ENCODE peak calls at places on chromosomes 3 and 15, in six cellular contexts. I is right lobe of liver, N is NB4, V is BJ, Q is fibroblast of mammary gland, W is fibroblast of the aortic adventitia. O is an unnamed sample.

GRCh38 chr15:65816441-65816840 is 24.3 kb upstream of the DENND4A start:
- DNase-seq in Q (no peak), I (no peak), W (no peak), V (no peak), N (no peak), O (no peak)

GRCh38 chr3:130997291-130997690 is 29.3 kb downstream of the ASTE1 start:
- DNase-seq in I (no peak), Q (peak), W (no peak), V (no peak), N (peak), O (peak)

GRCh38 chr15:51386029-51386428 is 44.6 kb downstream of the GLDN start:
- DNase-seq in Q (no peak), N (no peak), W (no peak), I (no peak), V (no peak), O (no peak)

GRCh38 chr15:49179433-49180190 is 9.6 kb downstream of the GALK2 start:
- DNase-seq in N (no peak), Q (no peak), W (no peak), I (no peak), V (no peak), O (no peak)

GRCh38 chr3:108546249-108546648 is 35.9 kb upstream of the MYH15 start:
- DNase-seq in W (peak), V (no peak), Q (no peak), N (no peak), I (no peak), O (peak)

GRCh38 chr15:77004189-77004588 is 9.3 kb downstream of the PSTPIP1 start:
- DNase-seq in I (no peak), W (no peak), N (peak), V (no peak), Q (no peak), O (no peak)

GRCh38 chr3:195065864-195066185 is 205.1 kb downstream of the XXYLT1 start:
- DNase-seq in Q (no peak), W (no peak), V (no peak), I (no peak), N (no peak), O (no peak)

GRCh38 chr3:34106879-34107278 is 308.4 kb downstream of the PDCD6IP start:
- DNase-seq in I (no peak), N (peak), W (no peak), V (no peak), Q (no peak), O (peak)

GRCh38 chr3:13281657-13282527 is 138.2 kb downstream of the NUP210 start:
- DNase-seq in I (peak), Q (no peak), W (no peak), N (peak), V (no peak), O (no peak)

GRCh38 chr15:58332676-58333400 is 99.0 kb upstream of the LIPC start:
- DNase-seq in N (peak), V (peak), I (no peak), W (peak), Q (peak), O (peak)

GRCh38 chr3:160400048-160400630 is 689 bp downstream of the SMC4 start:
- DNase-seq in I (peak), Q (peak), W (peak), V (no peak), N (peak), O (peak)

GRCh38 chr15:71471347-71471746 is 339.0 kb upstream of the NR2E3 start:
- DNase-seq in W (no peak), N (no peak), I (no peak), V (no peak), Q (no peak), O (no peak)

GRCh38 chr15:65405793-65406192 is 17.0 kb downstream of the IGDCC4 start:
- DNase-seq in W (no peak), N (no peak), I (no peak), Q (no peak), V (no peak), O (no peak)

GRCh38 chr15:39417351-39417750 is 163.5 kb upstream of the THBS1 start:
- DNase-seq in W (no peak), N (no peak), I (no peak), V (no peak), Q (no peak), O (no peak)

GRCh38 chr3:138314751-138315150 is 14.9 kb downstream of the NME9 start:
- DNase-seq in Q (no peak), W (peak), N (no peak), I (no peak), V (no peak), O (peak)

GRCh38 chr15:47908950-47909670 is 191.8 kb downstream of the SEMA6D start:
- DNase-seq in W (no peak), Q (peak), N (no peak), I (no peak), V (peak), O (no peak)

GRCh38 chr3:63976862-63977180 is 46.5 kb downstream of the PSMD6 start:
- DNase-seq in V (no peak), Q (no peak), I (no peak), W (no peak), N (no peak), O (no peak)

GRCh38 chr3:63980830-63981498 is 42.3 kb downstream of the PSMD6 start:
- DNase-seq in I (no peak), Q (no peak), V (no peak), N (no peak), W (no peak), O (no peak)

GRCh38 chr3:63977893-63978292 is 45.4 kb downstream of the PSMD6 start:
- DNase-seq in Q (peak), N (no peak), V (no peak), I (no peak), W (peak), O (no peak)

GRCh38 chr3:63980019-63980418 is 43.3 kb downstream of the PSMD6 start:
- DNase-seq in I (no peak), Q (no peak), V (no peak), N (no peak), W (no peak), O (no peak)

GRCh38 chr3:63979093-63979492 is 44.2 kb downstream of the PSMD6 start:
- DNase-seq in V (no peak), W (peak), N (no peak), Q (peak), I (no peak), O (peak)
- TF ChIP-seq CTCF in V (no peak), W (no peak), N (no peak), Q (no peak), I (no peak), O (no peak)

GRCh38 chr15:101150723-101151040 is 101.2 kb downstream of the CHSY1 start:
- DNase-seq in N (no peak), Q (no peak), W (no peak), I (no peak), V (no peak), O (no peak)

GRCh38 chr15:101152914-101153313 is 98.9 kb downstream of the CHSY1 start:
- DNase-seq in Q (no peak), V (no peak), W (no peak), N (peak), I (no peak), O (no peak)

GRCh38 chr15:101148881-101149664 is 102.8 kb downstream of the CHSY1 start:
- DNase-seq in W (no peak), Q (no peak), V (no peak), I (no peak), N (peak), O (no peak)

GRCh38 chr15:101149864-101150722 is 101.8 kb downstream of the CHSY1 start:
- DNase-seq in I (no peak), V (no peak), N (no peak), Q (no peak), W (no peak), O (no peak)

DNA sequence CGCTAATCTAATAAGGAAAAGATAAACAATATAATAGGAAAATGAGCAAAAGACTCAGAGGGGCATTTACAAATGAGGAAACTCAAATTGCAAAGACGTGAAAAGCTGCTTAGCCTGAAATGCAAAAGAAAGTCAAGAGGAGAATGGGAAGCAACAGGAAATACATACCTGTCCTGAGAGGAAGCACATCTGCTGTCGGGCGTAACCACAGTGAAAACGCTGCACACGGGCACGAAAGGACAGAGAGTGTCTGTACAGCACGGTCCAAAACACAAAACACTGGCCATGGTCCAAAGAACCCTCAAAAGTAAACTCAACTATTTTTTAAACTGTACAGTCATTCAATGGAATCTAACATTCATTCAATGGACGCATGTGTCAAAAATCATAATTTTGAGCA is 100.6 kb downstream of the CHSY1 start:
- DNase-seq in I (no peak), V (no peak), N (no peak), Q (no peak), W (no peak), O (no peak)
- H3K4me3 ChIP-seq in I (no peak), V (no peak), N (no peak), Q (no peak), W (no peak), O (no peak)

GRCh38 chr3:135896613-135897012 is 68.9 kb upstream of the PPP2R3A start:
- DNase-seq in N (no peak), Q (peak), I (no peak), W (peak), V (no peak), O (peak)
- TF ChIP-seq CTCF in N (no peak), Q (no peak), I (no peak), W (no peak), V (no peak), O (no peak)

GRCh38 chr15:68424754-68425390 is 7.1 kb downstream of the ITGA11 start:
- DNase-seq in N (no peak), V (no peak), Q (no peak), I (peak), W (no peak), O (no peak)

GRCh38 chr15:68423359-68424028 is 8.5 kb downstream of the ITGA11 start:
- DNase-seq in N (no peak), Q (no peak), I (peak), V (no peak), W (no peak), O (no peak)

GRCh38 chr15:68419301-68420175 is 12.4 kb downstream of the ITGA11 start:
- DNase-seq in I (peak), Q (no peak), V (no peak), W (no peak), N (no peak), O (no peak)

GRCh38 chr15:68420186-68420684 is 11.7 kb downstream of the ITGA11 start:
- DNase-seq in N (no peak), V (no peak), I (no peak), Q (no peak), W (no peak), O (no peak)

DNA sequence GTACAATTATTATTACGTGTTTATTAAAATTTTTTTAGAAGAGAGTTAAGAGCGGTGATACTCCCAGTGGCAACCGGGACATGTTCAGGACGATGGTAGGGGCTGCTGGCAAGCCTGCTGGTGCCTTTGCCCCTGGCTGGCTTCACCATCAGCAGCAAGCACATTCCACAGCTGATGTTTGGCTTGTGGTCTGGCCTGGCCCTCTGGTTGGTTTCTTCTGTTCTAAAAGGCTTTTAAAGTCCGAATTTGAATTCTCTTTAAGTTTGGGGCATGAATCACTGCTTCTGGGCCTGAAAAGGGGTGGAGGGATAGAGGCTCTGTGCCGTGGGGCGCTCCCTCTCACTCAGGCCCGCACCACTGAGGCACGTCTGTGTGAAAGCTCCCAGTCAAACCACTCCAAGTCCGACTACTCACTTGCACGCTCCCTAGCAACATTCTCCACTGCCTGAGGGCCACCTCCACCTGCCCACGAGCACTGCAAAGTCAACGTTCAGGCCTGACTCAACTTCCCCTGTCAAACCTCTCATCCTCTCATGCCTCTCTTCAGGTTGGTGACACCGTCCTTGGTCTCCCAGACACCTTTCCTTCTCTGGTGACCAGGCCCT is 10.1 kb downstream of the ITGA11 start:
- DNase-seq in I (peak), V (no peak), N (no peak), W (peak), Q (no peak), O (no peak)
- H3K4me3 ChIP-seq in I (no peak), V (no peak), N (no peak), W (no peak), Q (no peak), O (no peak)

DNA sequence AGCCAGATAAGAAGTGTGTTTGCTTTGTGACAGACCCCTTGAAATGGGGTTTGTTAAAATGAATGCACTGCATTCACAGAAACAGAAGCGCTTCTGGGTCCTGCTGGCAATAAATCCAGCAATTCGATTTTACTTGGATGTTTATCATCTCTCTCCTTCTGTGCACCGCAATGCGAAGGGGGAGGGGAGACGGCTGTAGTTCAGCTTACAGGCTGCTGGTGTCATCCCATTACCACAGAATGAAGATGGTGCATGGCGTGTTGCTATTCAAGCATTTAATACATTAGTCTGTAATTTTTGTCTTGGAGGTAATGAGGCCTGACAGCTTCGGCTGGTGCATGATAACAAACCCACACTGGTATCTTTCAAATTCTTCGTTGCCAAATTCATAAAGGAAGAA is 418.1 kb downstream of the OTOL1 start:
- DNase-seq in N (peak), V (peak), Q (peak), I (no peak), W (peak), O (peak)
- TF ChIP-seq CTCF in N (no peak), V (peak), Q (peak), I (no peak), W (peak), O (peak)

GRCh38 chr3:66496731-66497130 is 4.1 kb downstream of the LRIG1 start:
- DNase-seq in Q (no peak), W (no peak), I (no peak), N (no peak), V (no peak), O (no peak)

GRCh38 chr3:66497288-66497972 is 3.4 kb downstream of the LRIG1 start:
- DNase-seq in N (no peak), I (no peak), V (no peak), Q (no peak), W (no peak), O (no peak)

GRCh38 chr3:66493464-66494099 is 7.2 kb downstream of the LRIG1 start:
- DNase-seq in V (no peak), W (no peak), N (no peak), I (no peak), Q (no peak), O (no peak)

GRCh38 chr3:66494964-66495581 is 5.7 kb downstream of the LRIG1 start:
- DNase-seq in V (no peak), Q (no peak), W (peak), N (no peak), I (no peak), O (no peak)

GRCh38 chr3:66495633-66496032 is 5.2 kb downstream of the LRIG1 start:
- DNase-seq in N (no peak), Q (no peak), W (no peak), V (no peak), I (no peak), O (no peak)
- H3K4me3 ChIP-seq in N (no peak), Q (no peak), W (no peak), V (no peak), I (no peak), O (no peak)

DNA sequence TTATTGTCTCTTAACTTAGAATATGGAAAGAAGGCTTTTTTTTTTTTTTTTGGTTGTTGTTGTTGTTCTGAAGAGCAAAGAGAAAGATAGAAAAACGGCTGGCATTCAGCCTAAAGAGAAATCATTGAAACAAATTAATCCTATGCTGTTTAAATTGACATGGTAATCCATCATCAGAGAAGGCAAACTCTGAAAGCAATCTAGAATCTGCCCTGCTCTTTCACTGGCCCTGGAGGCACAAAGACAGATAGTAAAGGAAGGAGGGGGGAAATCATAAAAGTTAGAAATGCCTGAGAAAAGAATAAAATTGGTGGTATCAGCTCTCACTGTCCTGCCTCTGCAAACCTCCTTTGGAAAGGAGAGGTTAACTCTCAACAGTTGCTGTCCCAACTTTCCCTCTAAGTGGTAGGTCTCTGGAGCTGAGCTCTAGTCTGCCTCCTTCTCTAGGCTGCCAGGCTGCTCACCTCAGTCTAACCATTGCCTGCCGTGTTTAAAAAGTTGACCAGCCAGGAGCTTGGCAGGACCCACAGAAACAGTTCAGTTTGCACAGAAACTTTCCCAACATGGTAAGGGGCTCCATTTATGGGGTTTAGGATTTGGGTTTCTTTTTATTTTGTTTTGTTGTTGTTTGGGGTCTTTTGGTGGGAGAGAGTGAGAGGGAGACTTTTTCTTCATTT is 13.4 kb upstream of the NR2F2 start:
- DNase-seq in N (peak), I (no peak), V (no peak), Q (no peak), W (no peak), O (no peak)
- TF ChIP-seq CTCF in N (no peak), I (no peak), V (no peak), Q (no peak), W (no peak), O (no peak)

GRCh38 chr3:31185004-31185357 is 290.5 kb upstream of the GADL1 start:
- DNase-seq in V (no peak), Q (peak), W (peak), I (no peak), N (no peak), O (peak)

GRCh38 chr3:31181661-31182060 is 287.2 kb upstream of the GADL1 start:
- DNase-seq in I (no peak), N (no peak), V (no peak), Q (no peak), W (no peak), O (no peak)

GRCh38 chr3:31180274-31180673 is 285.8 kb upstream of the GADL1 start:
- DNase-seq in I (no peak), N (no peak), W (no peak), V (no peak), Q (no peak), O (no peak)

GRCh38 chr3:31184257-31185003 is 290.0 kb upstream of the GADL1 start:
- DNase-seq in V (no peak), N (no peak), W (peak), Q (no peak), I (no peak), O (no peak)

DNA sequence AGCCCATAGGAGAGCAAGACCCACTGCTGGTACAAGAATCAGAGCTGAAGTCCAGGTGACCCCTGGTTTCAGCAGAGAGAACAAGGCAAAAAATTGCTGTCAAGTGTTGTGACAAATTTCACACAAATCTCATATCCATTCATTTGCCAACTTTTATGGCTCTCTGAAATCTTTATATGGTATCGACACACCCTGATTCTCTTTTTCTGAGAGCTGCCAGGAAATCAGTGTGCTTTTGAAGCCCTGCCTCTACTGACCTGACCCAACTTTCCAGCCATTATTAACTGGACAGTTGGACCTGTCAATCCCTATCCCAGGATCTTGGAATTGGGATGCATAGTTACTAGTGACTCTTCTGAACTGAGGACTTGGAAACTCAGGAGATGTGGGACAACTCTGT is 288.2 kb upstream of the GADL1 start:
- DNase-seq in W (no peak), Q (no peak), N (no peak), I (no peak), V (no peak), O (no peak)
- H3K4me3 ChIP-seq in W (no peak), Q (no peak), N (no peak), I (no peak), V (no peak), O (no peak)

GRCh38 chr3:98013428-98014349 is 21.4 kb downstream of the GABRR3 start:
- DNase-seq in W (no peak), Q (peak), N (no peak), V (no peak), I (no peak), O (no peak)
- TF ChIP-seq CTCF in W (no peak), Q (peak), N (no peak), V (no peak), I (no peak), O (no peak)